ENCODE peak calls at places on chromosome 10, in nine cellular contexts. Y is A549, F is upper lobe of left lung, T is heart right ventricle, W is hepatocyte, G is mammary epithelial cell, B is transverse colon, R is MCF 10A, D is glutamatergic neuron. M is an unnamed sample.

GRCh38 chr10:128859738-128860386 is 607.2 kb upstream of the MGMT start:
- DNase-seq in D (no peak), Y (peak), B (peak), W (peak), G (no peak), T (no peak), F (no peak), R (peak), M (no peak)

GRCh38 chr10:5942471-5942870 is 34.9 kb downstream of the IL15RA start:
- DNase-seq in Y (no peak), T (peak), D (no peak), G (no peak), W (no peak), R (no peak), B (no peak), F (peak), M (no peak)

GRCh38 chr10:129545257-129545656 is 78.2 kb downstream of the MGMT start:
- DNase-seq in D (no peak), G (no peak), Y (peak), T (no peak), R (peak), F (no peak), B (no peak), W (peak), M (peak)

GRCh38 chr10:32943395-32943794 is 14.6 kb downstream of the ITGB1 start:
- DNase-seq in T (no peak), F (no peak), Y (no peak), B (no peak), W (no peak), R (no peak), G (no peak), D (no peak), M (no peak)

GRCh38 chr10:36349445-36350063 is 707.5 kb upstream of the FZD8 start:
- DNase-seq in Y (no peak), T (no peak), D (no peak), G (peak), F (no peak), W (peak), R (no peak), B (no peak), M (peak)

GRCh38 chr10:62044569-62044968 is 143.1 kb downstream of the ARID5B start:
- DNase-seq in F (no peak), D (no peak), W (no peak), R (no peak), B (no peak), T (no peak), Y (no peak), G (no peak), M (no peak)

GRCh38 chr10:119304541-119304940 is 97.2 kb downstream of the GRK5 start:
- DNase-seq in T (no peak), G (no peak), W (no peak), F (peak), R (no peak), D (no peak), Y (no peak), B (no peak), M (no peak)

GRCh38 chr10:13859979-13860619 is 273.3 kb downstream of the PRPF18 start:
- DNase-seq in B (no peak), W (no peak), F (no peak), Y (no peak), T (no peak), R (no peak), D (no peak), G (no peak), M (peak)

GRCh38 chr10:30821269-30821993 is 191.9 kb upstream of the LYZL2 start:
- DNase-seq in B (no peak), G (no peak), W (no peak), D (no peak), R (no peak), Y (no peak), T (no peak), F (no peak), M (no peak)

GRCh38 chr10:124535731-124536495 is 74.3 kb downstream of the LHPP start:
- DNase-seq in Y (no peak), R (no peak), W (no peak), D (no peak), T (no peak), B (no peak), G (no peak), F (peak), M (no peak)

GRCh38 chr10:3716093-3716492 is 68.9 kb downstream of the KLF6 start:
- DNase-seq in B (no peak), W (no peak), R (peak), G (peak), D (no peak), T (no peak), F (no peak), Y (no peak), M (peak)

GRCh38 chr10:70131560-70131937 is 1.1 kb downstream of the AIFM2 start:
- DNase-seq in B (no peak), T (no peak), W (no peak), F (no peak), G (no peak), D (no peak), Y (no peak), R (peak), M (no peak)

GRCh38 chr10:124660404-124661125 is 83.6 kb downstream of the FAM53B start:
- DNase-seq in B (no peak), D (no peak), W (no peak), Y (no peak), G (no peak), R (no peak), T (peak), F (no peak), M (no peak)

GRCh38 chr10:43452356-43452914 is 15.5 kb downstream of the ZNF487 start:
- DNase-seq in G (peak), R (peak), B (no peak), F (no peak), T (no peak), D (no peak), Y (no peak), W (no peak), M (peak)

GRCh38 chr10:130300608-130301025 is 164.4 kb downstream of the GLRX3 start:
- DNase-seq in R (no peak), T (peak), G (no peak), F (peak), Y (no peak), D (no peak), W (no peak), B (no peak), M (no peak)

GRCh38 chr10:6576326-6576725 is 3.8 kb downstream of the PRKCQ start:
- DNase-seq in W (no peak), T (no peak), Y (no peak), D (no peak), B (no peak), G (no peak), R (no peak), F (no peak), M (no peak)

GRCh38 chr10:54722075-54722474 is 79.0 kb downstream of the PCDH15 start:
- DNase-seq in T (no peak), G (no peak), W (no peak), B (no peak), F (no peak), R (no peak), D (no peak), Y (no peak), M (no peak)

DNA sequence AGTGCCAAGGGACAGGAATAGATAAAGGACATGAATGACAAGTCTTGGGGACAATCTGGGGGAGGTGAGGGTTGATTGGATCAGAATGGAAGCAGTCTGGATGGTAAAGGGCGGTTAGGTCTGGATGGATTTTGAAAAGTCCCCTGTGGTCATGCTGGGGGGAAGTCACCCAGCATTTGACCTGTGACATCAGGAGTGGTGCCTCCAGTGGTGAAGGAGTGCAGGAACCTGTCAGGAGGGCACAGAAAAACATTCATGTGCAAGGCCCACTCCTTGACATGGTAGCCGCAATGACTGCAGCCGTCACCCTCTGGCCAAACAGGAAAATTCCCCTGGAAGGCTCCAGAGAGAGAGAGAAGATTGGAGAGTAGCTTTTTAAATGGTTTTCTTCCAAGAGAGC is 304.8 kb downstream of the GFRA1 start:
- DNase-seq in F (no peak), D (no peak), T (no peak), G (no peak), R (no peak), Y (no peak), B (no peak), W (no peak), M (no peak)
- TF ChIP-seq CTCF in F (no peak), D (no peak), T (no peak), G (no peak), R (no peak), Y (no peak), B (no peak), W (no peak), M (no peak)

DNA sequence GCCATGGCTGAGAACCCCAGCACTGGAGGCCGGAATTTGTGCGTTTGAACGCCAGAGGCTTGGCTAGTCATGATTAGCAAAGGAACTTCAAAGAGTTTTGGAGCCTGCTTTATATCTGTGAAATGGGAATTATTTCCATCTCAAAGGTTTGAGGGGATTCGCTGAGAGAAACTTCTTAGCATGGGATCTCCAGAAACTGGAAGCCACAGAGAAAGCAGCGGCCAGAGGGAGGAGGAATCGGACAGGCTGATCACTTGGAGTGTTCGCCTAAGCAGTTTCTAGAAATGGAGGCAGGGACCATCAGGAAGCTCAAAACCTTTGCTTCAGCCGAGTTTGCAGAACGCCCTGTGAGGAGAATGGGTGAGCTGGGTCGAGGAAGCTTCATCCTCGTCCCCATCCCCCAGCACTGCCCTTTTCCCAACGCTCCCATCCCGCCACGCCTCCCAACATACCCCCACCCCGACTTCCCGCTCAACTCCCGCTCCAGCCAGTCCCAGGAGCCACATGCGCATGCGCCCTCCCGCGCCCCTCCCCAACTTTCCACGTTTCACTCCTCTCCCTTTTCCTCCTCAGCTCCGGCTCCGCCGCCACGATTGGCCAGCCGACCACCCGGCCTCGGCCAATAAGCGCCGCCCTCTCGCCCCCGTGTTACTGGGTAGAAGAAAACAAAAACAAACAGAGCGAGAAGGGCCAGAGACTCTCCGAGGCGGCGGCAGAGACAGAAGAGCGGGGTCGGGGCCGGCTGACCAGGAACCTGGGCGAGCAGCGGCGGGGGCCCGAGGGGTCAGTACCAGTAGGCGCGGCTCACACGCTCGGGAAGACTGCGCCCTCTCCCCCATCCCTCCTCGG is at the start of gene PDCD4:
- DNase-seq in B (peak), G (peak), R (peak), D (peak), Y (peak), F (peak), T (peak), W (peak), M (peak)
- TF ChIP-seq CTCF in B (no peak), G (no peak), R (no peak), D (no peak), Y (no peak), F (no peak), T (no peak), W (no peak), M (no peak)

GRCh38 chr10:11207276-11207809 is 189.7 kb downstream of the CELF2 start:
- DNase-seq in G (no peak), Y (no peak), D (no peak), W (no peak), R (no peak), F (peak), B (no peak), T (no peak), M (no peak)

GRCh38 chr10:11204355-11204879 is 186.7 kb downstream of the CELF2 start:
- DNase-seq in B (no peak), Y (no peak), T (no peak), F (peak), G (no peak), R (no peak), W (no peak), D (no peak), M (no peak)

GRCh38 chr10:11201911-11202310 is 184.2 kb downstream of the CELF2 start:
- DNase-seq in W (no peak), B (no peak), R (no peak), T (no peak), D (no peak), Y (no peak), F (no peak), G (no peak), M (no peak)

GRCh38 chr10:11208243-11208642 is 190.6 kb downstream of the CELF2 start:
- DNase-seq in T (no peak), R (no peak), Y (no peak), F (no peak), W (no peak), G (no peak), D (no peak), B (no peak), M (no peak)

DNA sequence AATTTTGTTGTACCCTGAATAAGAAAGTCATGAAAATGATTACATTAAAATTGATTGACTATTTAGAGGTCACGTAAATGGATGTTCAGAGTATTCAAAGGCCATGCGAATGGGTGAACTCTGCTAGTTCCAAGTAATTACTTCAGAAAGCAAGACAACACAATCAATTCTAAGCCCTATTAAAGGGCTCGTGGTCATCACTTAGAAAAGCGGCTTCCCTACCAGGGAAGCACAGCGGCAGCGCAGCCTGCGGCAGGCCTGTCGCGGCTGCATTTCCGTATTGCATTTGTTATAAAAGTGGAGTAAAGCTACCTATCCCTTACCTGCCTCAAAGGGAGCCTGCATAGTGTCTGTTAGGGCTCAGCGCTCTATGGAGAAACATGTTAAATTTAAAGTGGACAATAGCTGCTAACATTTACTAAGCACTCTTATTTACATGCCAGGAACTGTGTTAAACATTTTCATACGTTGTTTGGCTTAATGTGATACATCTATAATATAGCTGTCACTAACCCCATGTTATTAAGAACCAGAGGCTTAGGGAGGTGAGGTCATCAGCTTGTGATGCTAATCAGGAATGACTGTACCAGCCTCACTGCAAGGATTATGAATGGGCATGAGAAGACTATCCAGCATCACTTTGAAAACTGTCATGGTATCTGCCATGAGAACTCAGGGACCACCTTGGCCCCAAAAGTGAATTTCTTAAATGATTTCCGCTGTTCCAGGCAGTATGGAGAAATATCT is 187.5 kb downstream of the CELF2 start:
- DNase-seq in D (no peak), R (no peak), F (peak), T (no peak), B (no peak), Y (no peak), W (no peak), G (no peak), M (peak)
- TF ChIP-seq CTCF in D (no peak), R (no peak), F (no peak), T (no peak), B (no peak), Y (no peak), W (no peak), G (no peak), M (no peak)

DNA sequence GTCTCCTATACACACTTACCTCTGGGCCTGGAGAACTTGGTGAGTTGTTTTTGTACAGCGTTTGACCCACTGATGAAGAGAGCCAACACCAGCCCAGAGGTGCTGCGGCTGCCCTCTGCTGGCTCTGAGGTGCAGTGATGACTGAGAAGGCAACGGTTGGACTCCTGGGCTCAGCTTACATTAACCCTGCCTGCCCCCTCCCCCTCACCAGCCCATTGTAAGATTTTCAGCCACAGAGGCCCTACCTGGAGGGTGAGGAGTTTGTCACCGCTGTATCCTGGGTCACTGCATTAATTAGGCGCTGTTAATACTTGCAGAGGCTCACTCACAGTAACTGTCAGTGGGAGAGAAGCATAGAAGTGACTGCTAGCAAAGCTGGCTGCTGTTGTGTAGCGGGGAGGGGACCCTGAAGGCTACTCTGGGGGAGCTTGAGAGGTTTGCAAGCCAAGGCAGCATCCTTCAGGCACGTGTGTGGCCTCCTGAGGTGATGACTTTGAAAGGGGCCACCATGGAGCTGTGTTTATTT is 18.9 kb upstream of the ANKRD2 start:
- DNase-seq in T (peak), D (peak), Y (peak), R (peak), F (no peak), B (peak), G (peak), W (peak), M (peak)
- TF ChIP-seq CTCF in T (peak), D (peak), Y (peak), R (peak), F (peak), B (peak), G (peak), W (peak), M (peak)